ENCODE peak calls at places on chromosomes 1 and 21, in ten cellular contexts. H is foreskin fibroblast; G is fibroblast of mammary gland; S is CD8-positive, alpha-beta T cell; C is ascending aorta; J is pancreas; U is tibial artery; W is PC-9; R is stomach; E is cardiac fibroblast. Y is an unnamed sample.

GRCh38 chr1:53327183-53327941 is 508 bp downstream of the LRP8 start:
- DNase-seq in H (peak), G (peak), S (peak), C (no peak), J (no peak), U (no peak), W (peak), R (no peak), E (peak), Y (no peak)

GRCh38 chr1:227753999-227754764 is 18.9 kb downstream of the SNAP47 start:
- DNase-seq in H (peak), G (peak), S (no peak), C (no peak), J (no peak), U (no peak), W (no peak), R (no peak), E (peak), Y (no peak)

GRCh38 chr1:44676484-44677200 is 2.1 kb downstream of the ARMH1 start:
- DNase-seq in H (peak), G (peak), S (no peak), C (no peak), J (no peak), U (no peak), W (peak), R (no peak), E (peak), Y (no peak)

GRCh38 chr1:225378880-225379279 is 49.0 kb downstream of the LBR start:
- DNase-seq in H (peak), G (peak), S (no peak), C (no peak), J (peak), U (no peak), W (no peak), R (no peak), E (peak), Y (no peak)

GRCh38 chr1:78145105-78145580 is 99.4 kb downstream of the GIPC2 start:
- DNase-seq in H (peak), G (peak), S (no peak), C (no peak), J (peak), U (peak), W (peak), R (peak), E (peak), Y (peak)

GRCh38 chr1:203278087-203278884 is 27.0 kb upstream of the BTG2 start:
- DNase-seq in H (peak), G (peak), S (no peak), C (peak), J (peak), U (peak), W (no peak), R (peak), E (peak), Y (no peak)

GRCh38 chr1:212749924-212750535 is 41.5 kb downstream of the NSL1 start:
- DNase-seq in H (peak), G (peak), S (no peak), C (no peak), J (no peak), U (no peak), W (peak), R (no peak), E (peak), Y (peak)

GRCh38 chr1:150548632-150549495 is at the start of gene ADAMTSL4:
- DNase-seq in H (peak), G (peak), S (no peak), C (peak), J (peak), U (peak), W (peak), R (peak), E (peak), Y (no peak)

GRCh38 chr1:175648927-175649326 is 94.5 kb downstream of the TNR start:
- DNase-seq in H (no peak), G (no peak), S (no peak), C (no peak), J (no peak), U (no peak), W (no peak), R (no peak), E (no peak), Y (no peak)

GRCh38 chr1:18385239-18385790 is 95.4 kb upstream of the KLHDC7A start:
- DNase-seq in H (no peak), G (no peak), S (no peak), C (no peak), J (no peak), U (no peak), W (no peak), R (no peak), E (peak), Y (no peak)

GRCh38 chr1:219174672-219175564 is 1.2 kb downstream of the LYPLAL1 start:
- DNase-seq in H (peak), G (peak), S (no peak), C (peak), J (no peak), U (peak), W (peak), R (no peak), E (peak), Y (no peak)

GRCh38 chr1:10915594-10915993 is 96.9 kb upstream of the TARDBP start:
- DNase-seq in H (no peak), G (no peak), S (no peak), C (no peak), J (no peak), U (no peak), W (no peak), R (no peak), E (no peak), Y (no peak)

GRCh38 chr1:244896550-244896949 is 32.2 kb upstream of the HNRNPU start:
- DNase-seq in H (peak), G (peak), S (no peak), C (no peak), J (no peak), U (no peak), W (no peak), R (no peak), E (peak), Y (no peak)

GRCh38 chr1:70284366-70284765 is 63.2 kb downstream of the SRSF11 start:
- DNase-seq in H (no peak), G (no peak), S (no peak), C (no peak), J (no peak), U (no peak), W (no peak), R (no peak), E (no peak), Y (no peak)

GRCh38 chr1:178945763-178946266 is 74.9 kb upstream of the ANGPTL1 start:
- DNase-seq in H (peak), G (peak), S (no peak), C (peak), J (no peak), U (no peak), W (no peak), R (no peak), E (no peak), Y (no peak)

GRCh38 chr1:202807926-202808757 is at the start of gene KDM5B:
- DNase-seq in H (peak), G (peak), S (peak), C (peak), J (peak), U (peak), W (peak), R (peak), E (peak), Y (peak)

GRCh38 chr1:23643668-23644554 is 47.7 kb upstream of the RPL11 start:
- DNase-seq in H (no peak), G (no peak), S (no peak), C (no peak), J (no peak), U (no peak), W (no peak), R (no peak), E (peak), Y (no peak)

GRCh38 chr1:51416910-51417309 is 86.5 kb upstream of the TTC39A start:
- DNase-seq in H (no peak), G (no peak), S (no peak), C (no peak), J (no peak), U (no peak), W (no peak), R (no peak), E (no peak), Y (no peak)

GRCh38 chr21:45309069-45309521 is 21.4 kb upstream of the POFUT2 start:
- DNase-seq in H (peak), G (peak), S (no peak), C (no peak), J (peak), U (no peak), W (peak), R (peak), E (peak), Y (no peak)

GRCh38 chr1:10033359-10033845 is 644 bp downstream of the UBE4B start:
- DNase-seq in H (peak), G (peak), S (no peak), C (no peak), J (peak), U (peak), W (peak), R (no peak), E (peak), Y (no peak)

GRCh38 chr1:28200234-28200873 is 23.9 kb upstream of the PTAFR start:
- DNase-seq in H (no peak), G (no peak), S (no peak), C (no peak), J (no peak), U (no peak), W (no peak), R (no peak), E (no peak), Y (no peak)

GRCh38 chr1:225565845-225566244 is 87.1 kb downstream of the ENAH start:
- DNase-seq in H (no peak), G (peak), S (no peak), C (peak), J (no peak), U (peak), W (no peak), R (no peak), E (peak), Y (no peak)

GRCh38 chr1:8876099-8876496 is 2.4 kb downstream of the ENO1 start:
- DNase-seq in H (no peak), G (no peak), S (no peak), C (no peak), J (no peak), U (no peak), W (no peak), R (no peak), E (no peak), Y (no peak)

GRCh38 chr21:45299864-45300785 is 12.4 kb upstream of the POFUT2 start:
- DNase-seq in H (no peak), G (no peak), S (no peak), C (no peak), J (no peak), U (no peak), W (no peak), R (no peak), E (peak), Y (no peak)

GRCh38 chr21:34688145-34688544 is 19.4 kb downstream of the CLIC6 start:
- DNase-seq in H (no peak), G (peak), S (no peak), C (no peak), J (no peak), U (no peak), W (peak), R (no peak), E (peak), Y (no peak)
- TF ChIP-seq CTCF in H (peak), G (peak), S (no peak), C (no peak), J (no peak), U (no peak), W (peak), R (no peak), E (peak), Y (no peak)

DNA sequence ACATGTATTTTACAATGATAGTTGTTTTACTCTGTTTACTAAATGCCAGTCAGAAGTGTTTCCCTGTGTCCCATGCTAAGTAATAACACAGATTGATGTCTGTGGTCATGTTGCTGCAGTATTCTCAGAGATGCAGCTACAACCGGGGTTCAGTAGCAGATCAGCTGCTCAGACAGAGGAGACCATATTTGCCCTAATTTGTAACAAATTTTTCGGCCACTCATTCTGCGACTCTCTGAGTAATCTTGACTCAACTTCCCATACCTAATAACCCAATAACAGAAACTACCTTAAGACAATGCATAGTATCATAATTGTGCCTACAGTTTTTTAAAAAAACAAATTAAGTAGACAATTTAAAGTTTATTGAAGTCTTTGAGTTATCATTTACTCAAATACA is 32.6 kb downstream of the NIBAN1 start:
- DNase-seq in H (no peak), G (no peak), S (no peak), C (no peak), J (no peak), U (no peak), W (no peak), R (no peak), E (no peak), Y (no peak)
- H3K4me3 ChIP-seq in H (no peak), G (no peak), S (no peak), C (no peak), J (no peak), U (no peak), W (no peak), R (no peak), E (no peak), Y (no peak)

GRCh38 chr1:117818456-117818855 is 111.0 kb downstream of the GDAP2 start:
- DNase-seq in H (peak), G (peak), S (no peak), C (no peak), J (no peak), U (no peak), W (no peak), R (no peak), E (no peak), Y (no peak)

GRCh38 chr1:117817629-117818028 is 111.8 kb downstream of the GDAP2 start:
- DNase-seq in H (no peak), G (no peak), S (no peak), C (no peak), J (no peak), U (no peak), W (no peak), R (no peak), E (no peak), Y (no peak)

GRCh38 chr1:117812868-117813511 is 116.4 kb downstream of the GDAP2 start:
- DNase-seq in H (peak), G (peak), S (no peak), C (no peak), J (no peak), U (no peak), W (no peak), R (no peak), E (peak), Y (peak)

GRCh38 chr1:117815105-117815812 is 114.2 kb downstream of the GDAP2 start:
- DNase-seq in H (peak), G (peak), S (no peak), C (no peak), J (no peak), U (no peak), W (no peak), R (no peak), E (peak), Y (no peak)

GRCh38 chr1:117815926-117816325 is 113.5 kb downstream of the GDAP2 start:
- DNase-seq in H (no peak), G (no peak), S (no peak), C (no peak), J (no peak), U (no peak), W (no peak), R (no peak), E (no peak), Y (no peak)
- TF ChIP-seq CTCF in H (no peak), G (no peak), S (no peak), C (no peak), J (no peak), U (no peak), W (peak), R (no peak), E (peak), Y (peak)

DNA sequence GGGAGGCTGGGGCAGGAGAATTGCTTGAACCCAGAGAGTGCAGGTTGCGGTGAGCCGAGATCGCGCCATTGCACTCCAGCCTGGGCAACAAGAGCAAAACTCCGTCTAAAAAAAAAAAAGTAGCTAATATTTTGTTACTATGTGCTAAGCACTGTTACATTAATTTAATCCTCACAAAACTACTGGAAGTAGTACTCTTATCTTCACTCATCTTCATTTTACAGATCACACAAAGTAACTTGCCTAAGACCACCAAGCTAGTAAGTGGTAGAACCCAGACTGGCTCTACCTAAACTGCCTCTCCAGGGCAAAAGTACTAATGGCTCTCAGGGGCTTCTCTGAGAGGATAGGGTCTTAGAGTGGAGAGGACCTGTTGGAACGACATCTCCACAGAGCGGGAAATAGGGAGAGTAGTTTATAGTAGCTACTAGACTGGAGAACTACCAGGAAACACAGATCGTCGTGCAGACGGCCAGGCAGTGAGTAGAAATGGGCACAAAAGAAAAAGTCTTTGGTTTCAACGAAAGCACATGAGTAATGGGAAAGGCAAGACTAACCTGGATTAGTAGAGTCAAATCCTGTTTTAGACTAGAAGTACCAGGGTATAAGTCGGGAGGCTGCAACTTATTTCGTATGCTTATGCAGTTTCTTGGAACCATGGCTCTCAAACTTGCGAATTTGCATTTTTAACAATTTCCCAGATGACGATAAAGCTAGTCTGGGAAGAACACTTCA is 1.4 kb downstream of the CLCC1 start:
- DNase-seq in H (no peak), G (peak), S (no peak), C (no peak), J (no peak), U (no peak), W (no peak), R (no peak), E (no peak), Y (no peak)
- H3K4me3 ChIP-seq in H (peak), G (peak), S (peak), C (peak), J (peak), U (peak), W (peak), R (peak), E (peak), Y (peak)

GRCh38 chr1:36752891-36753361 is 270.2 kb upstream of the CSF3R start:
- DNase-seq in H (no peak), G (no peak), S (no peak), C (peak), J (no peak), U (no peak), W (no peak), R (no peak), E (no peak), Y (no peak)
- TF ChIP-seq CTCF in H (no peak), G (no peak), S (no peak), C (no peak), J (no peak), U (no peak), W (no peak), R (no peak), E (no peak), Y (no peak)

GRCh38 chr1:1343811-1344421 is 5.3 kb downstream of the DVL1 start:
- DNase-seq in H (no peak), G (no peak), S (no peak), C (no peak), J (peak), U (no peak), W (peak), R (peak), E (no peak), Y (peak)
- H3K4me3 ChIP-seq in H (no peak), G (no peak), S (no peak), C (no peak), J (no peak), U (no peak), W (peak), R (peak), E (no peak), Y (peak)